ENCODE peak calls at places on chromosome X, in four cellular contexts. T is tibial artery, F is mammary epithelial cell, Y is astrocyte. J is an unnamed sample.

GRCh38 chrX:95860127-95860526 is 824.5 kb upstream of the DIAPH2 start:
- DNase-seq in T (no peak), F (no peak), Y (no peak), J (no peak)

GRCh38 chrX:41720125-41720780 is 3.7 kb upstream of the GPR82 start:
- DNase-seq in T (no peak), F (no peak), Y (peak; percentile 31), J (no peak)

GRCh38 chrX:129540725-129541184 is 696 bp downstream of the OCRL start:
- DNase-seq in T (peak; percentile 64), F (peak; percentile 6), Y (no peak), J (peak; percentile 2)

GRCh38 chrX:126580877-126581276 is 28.3 kb upstream of the DCAF12L1 start:
- DNase-seq in T (no peak), F (no peak), Y (no peak), J (no peak)

GRCh38 chrX:100625985-100626491 is 10.6 kb downstream of the TSPAN6 start:
- DNase-seq in T (no peak), F (no peak), Y (peak; percentile 39), J (no peak)

GRCh38 chrX:70359458-70359857 is 63.7 kb upstream of the GDPD2 start:
- DNase-seq in T (no peak), F (no peak), Y (no peak), J (no peak)

GRCh38 chrX:103157511-103158316 is 57.2 kb upstream of the BEX4 start:
- DNase-seq in T (no peak), F (peak; percentile 22), Y (peak; percentile 18), J (no peak)

GRCh38 chrX:121254336-121254735 is 206.9 kb downstream of the GLUD2 start:
- DNase-seq in T (no peak), F (no peak), Y (no peak), J (no peak)

GRCh38 chrX:675896-676295 is 45.3 kb downstream of the SHOX start:
- DNase-seq in T (no peak), F (no peak), Y (no peak), J (no peak)

GRCh38 chrX:39675619-39676018 is 422.1 kb downstream of the BCOR start:
- DNase-seq in T (peak; percentile 80), F (peak; percentile 3), Y (no peak), J (peak; percentile 48)

GRCh38 chrX:147935156-147935758 is 23.5 kb downstream of the FMR1 start:
- DNase-seq in T (no peak), F (no peak), Y (peak; percentile 48), J (no peak)

GRCh38 chrX:15849555-15849954 is 5.1 kb downstream of the AP1S2 start:
- DNase-seq in T (no peak), F (peak; percentile 8), Y (no peak), J (no peak)

GRCh38 chrX:107674480-107675364 is 46.4 kb downstream of the PRPS1 start:
- DNase-seq in T (peak; percentile 88), F (peak; percentile 63), Y (peak; percentile 17), J (no peak)

GRCh38 chrX:148661035-148661434 is 160.6 kb downstream of the AFF2 start:
- DNase-seq in T (no peak), F (peak; percentile 20), Y (peak; percentile 34), J (no peak)

GRCh38 chrX:13085533-13085932 is 41.1 kb upstream of the FAM9C start:
- DNase-seq in T (no peak), F (no peak), Y (no peak), J (no peak)

GRCh38 chrX:40646489-40647306 is 663 bp downstream of the CXorf38 start:
- DNase-seq in T (peak; percentile 74), F (peak; percentile 20), Y (no peak), J (peak; percentile 31)

GRCh38 chrX:53223955-53224859 is 800 bp downstream of the KDM5C start:
- DNase-seq in T (no peak), F (peak; percentile 82), Y (peak; percentile 83), J (peak; percentile 35)

GRCh38 chrX:154401045-154401799 is 3.0 kb downstream of the RPL10 start:
- DNase-seq in T (no peak), F (no peak), Y (peak; percentile 20), J (peak; percentile 27)

GRCh38 chrX:40966204-40966820 is 118.9 kb upstream of the USP9X start:
- DNase-seq in T (no peak), F (no peak), Y (no peak), J (no peak)

GRCh38 chrX:43618376-43619205 is 37.5 kb upstream of the MAOA start:
- DNase-seq in T (no peak), F (no peak), Y (no peak), J (no peak)

GRCh38 chrX:106263817-106264216 is 95.7 kb downstream of the PWWP3B start:
- DNase-seq in T (no peak), F (peak; percentile 69), Y (peak; percentile 49), J (no peak)

GRCh38 chrX:34764842-34765241 is 107.8 kb upstream of the TMEM47 start:
- DNase-seq in T (no peak), F (no peak), Y (no peak), J (no peak)

GRCh38 chrX:107552976-107553375 is 75.3 kb upstream of the PRPS1 start:
- DNase-seq in T (no peak), F (no peak), Y (peak; percentile 71), J (peak; percentile 30)

GRCh38 chrX:2820131-2820771 is 8.5 kb upstream of the GYG2 start:
- DNase-seq in T (no peak), F (no peak), Y (no peak), J (no peak)

GRCh38 chrX:53263597-53264094 is 17.7 kb downstream of the IQSEC2 start:
- DNase-seq in T (no peak), F (peak; percentile 73), Y (peak; percentile 65), J (peak; percentile 60)

GRCh38 chrX:104195489-104196084 is 29.3 kb downstream of the FAM199X start:
- DNase-seq in T (no peak), F (peak; percentile 22), Y (no peak), J (no peak)

GRCh38 chrX:27823812-27824211 is 16.0 kb downstream of the MAGEB10 start:
- DNase-seq in T (no peak), F (no peak), Y (no peak), J (no peak)

GRCh38 chrX:109707322-109707721 is 25.7 kb downstream of the ACSL4 start:
- DNase-seq in T (no peak), F (no peak), Y (no peak), J (no peak)

GRCh38 chrX:124229374-124229773 is 103.1 kb upstream of the TEX13D start:
- DNase-seq in T (no peak), F (no peak), Y (no peak), J (no peak)

GRCh38 chrX:28120076-28120475 is 138.8 kb upstream of the DCAF8L1 start:
- DNase-seq in T (no peak), F (peak; percentile 84), Y (no peak), J (no peak)

GRCh38 chrX:27765718-27766117 is 42.1 kb upstream of the MAGEB10 start:
- DNase-seq in T (no peak), F (no peak), Y (no peak), J (no peak)

GRCh38 chrX:42704454-42704853 is 73.5 kb downstream of the PPP1R2C start:
- DNase-seq in T (no peak), F (no peak), Y (no peak), J (no peak)

GRCh38 chrX:154436597-154437397 is at the start of gene GDI1:
- DNase-seq in T (peak; percentile 74), F (no peak), Y (peak; percentile 18), J (peak; percentile 60)

GRCh38 chrX:137194164-137194563 is 160.4 kb upstream of the GPR101 start:
- DNase-seq in T (no peak), F (peak; percentile 7), Y (no peak), J (no peak)

GRCh38 chrX:136193771-136194170 is 46.4 kb downstream of the FHL1 start:
- DNase-seq in T (no peak), F (no peak), Y (no peak), J (no peak)

GRCh38 chrX:145506225-145506624 is 258.9 kb downstream of the SPANXN1 start:
- DNase-seq in T (no peak), F (no peak), Y (no peak), J (no peak)

GRCh38 chrX:145502670-145503069 is 255.4 kb downstream of the SPANXN1 start:
- DNase-seq in T (no peak), F (no peak), Y (no peak), J (no peak)
- H3K9me3 ChIP-seq in T (no peaks in the 10 kb centered on the region), F (peaks cover 8% of the 10 kb centered on the region), Y (no peaks in the 10 kb centered on the region), J (no peaks in the 10 kb centered on the region)

DNA sequence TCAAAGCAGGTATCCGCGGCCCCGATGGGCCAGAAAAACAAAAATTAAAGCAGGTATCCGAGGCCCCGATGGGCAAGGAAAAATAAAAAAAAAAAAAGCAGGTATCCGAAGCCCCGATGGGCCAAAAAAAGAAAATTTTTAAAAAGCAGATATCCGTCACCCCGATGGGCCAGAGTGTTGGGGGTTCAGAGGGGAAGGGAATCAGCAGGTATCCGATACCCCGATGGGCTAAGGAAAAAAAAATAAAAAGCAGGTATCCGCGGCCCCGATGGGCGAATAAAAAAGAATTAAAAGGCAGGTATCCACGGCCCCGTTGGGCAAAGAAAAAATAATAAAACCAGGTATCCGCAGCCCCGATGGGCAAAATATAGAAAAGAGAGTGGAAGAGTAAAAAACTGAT is 289.0 kb downstream of the CHIC1 start:
- DNase-seq in T (no peak), F (no peak), Y (no peak), J (no peak)
- H3K4me3 ChIP-seq in T (no peak overlapping the region), F (peak overlapping the region; percentile 76), Y (no peak overlapping the region), J (no peak overlapping the region)

DNA sequence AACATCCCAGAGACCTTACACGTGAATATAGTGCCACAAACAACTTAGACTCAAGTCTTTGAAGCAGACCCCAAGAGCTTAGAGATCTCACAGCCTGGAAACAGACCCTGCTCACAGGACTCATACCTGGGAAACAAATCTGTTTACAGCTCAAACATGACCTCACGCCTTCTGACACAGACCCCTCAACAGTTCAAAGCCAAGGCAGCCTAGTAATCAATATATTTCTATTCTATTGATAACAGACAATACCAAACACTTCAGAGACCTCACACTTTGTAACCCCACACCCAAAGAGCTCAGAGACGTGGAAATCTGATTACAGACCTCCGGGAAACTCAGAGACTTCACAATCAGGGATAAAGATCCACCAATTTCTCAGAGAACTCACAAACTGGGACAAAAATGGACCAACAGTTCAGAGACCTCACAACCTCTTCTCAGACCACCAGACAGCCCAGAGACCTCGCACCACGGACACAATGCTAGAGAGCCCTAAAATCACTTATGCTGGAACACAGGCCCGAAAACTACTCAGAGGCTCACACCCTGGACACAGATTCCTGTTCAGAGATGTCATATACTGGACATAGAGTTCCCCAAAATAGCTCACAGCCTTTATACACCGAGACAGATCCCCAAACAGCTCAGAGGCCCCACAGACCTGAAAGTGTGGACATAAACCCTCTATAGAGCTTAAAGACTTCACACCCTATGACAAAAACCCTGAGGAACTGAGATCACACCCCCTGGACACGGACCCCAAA is 14.8 kb downstream of the SUV39H1 start:
- DNase-seq in T (no peak), F (no peak), Y (no peak), J (no peak)
- H3K9me3 ChIP-seq in T (no peaks in the 10 kb centered on the region), F (peaks cover 4% of the 10 kb centered on the region), Y (no peaks in the 10 kb centered on the region), J (no peaks in the 10 kb centered on the region)

DNA sequence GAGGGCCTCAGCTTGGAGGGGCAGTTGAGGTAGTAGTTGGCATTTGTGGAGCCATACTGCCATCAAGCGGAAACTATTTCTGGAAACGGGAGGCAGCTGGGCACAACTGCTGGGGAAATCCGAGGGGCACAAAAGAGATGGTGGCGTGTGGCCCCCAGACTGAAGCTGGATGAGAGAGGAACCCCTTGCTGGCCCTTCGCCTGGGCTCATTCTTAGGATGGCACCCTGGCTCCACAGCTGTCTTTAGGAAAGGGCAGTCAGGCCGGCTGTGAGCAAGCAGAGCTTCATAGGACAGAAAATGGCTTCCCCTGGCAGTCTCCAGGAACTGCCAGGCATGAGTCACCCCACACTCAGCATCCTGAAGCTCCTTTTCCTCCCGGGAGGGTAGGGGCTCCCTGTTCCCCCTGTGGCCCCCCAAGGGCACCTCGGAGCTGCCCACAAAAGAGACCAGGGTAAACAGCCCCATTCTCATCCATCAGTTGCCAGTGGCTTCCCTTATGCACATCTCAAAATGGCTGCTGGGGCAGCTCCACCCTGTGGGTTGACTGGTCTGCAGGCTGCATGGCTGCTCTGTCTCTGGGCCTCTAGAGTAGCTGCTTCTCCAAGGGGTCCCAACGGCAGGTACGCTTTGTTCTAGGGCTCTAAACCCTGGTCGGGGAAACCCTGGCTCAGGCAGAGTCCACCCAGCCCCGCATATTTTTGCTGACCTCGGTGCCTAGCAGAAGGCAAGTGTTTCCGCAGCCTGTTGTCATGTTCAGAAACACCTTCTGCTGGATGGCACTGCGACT is 64.7 kb downstream of the NBDY start:
- DNase-seq in T (no peak), F (no peak), Y (no peak), J (no peak)
- H3K4me3 ChIP-seq in T (no peak overlapping the region), F (no peak overlapping the region), Y (no peak overlapping the region), J (no peak overlapping the region)